ENCODE peak calls at places on chromosomes 13 and 19, in six cellular contexts. Y is dorsolateral prefrontal cortex; K is GM13976; J is neural progenitor cell; B is CD4-positive, alpha-beta T cell; D is brain microvascular endothelial cell. T is an unnamed sample.

GRCh38 chr13:48737689-48738088 is 84.0 kb downstream of the CYSLTR2 start:
- DNase-seq in Y (no peak), K (no peak), J (no peak), B (no peak), D (no peak), T (no peak)

GRCh38 chr19:45952691-45953505 is 20.8 kb downstream of the NOVA2 start:
- DNase-seq in Y (no peak), K (peak), J (peak), B (peak), D (peak), T (no peak)

GRCh38 chr19:51882518-51882917 is 5.2 kb downstream of the ZNF577 start:
- DNase-seq in Y (no peak), K (no peak), J (no peak), B (no peak), D (no peak), T (no peak)

GRCh38 chr19:55251296-55252081 is 7.3 kb downstream of the PPP6R1 start:
- DNase-seq in Y (no peak), K (peak), J (no peak), B (peak), D (peak), T (peak)

GRCh38 chr19:58304748-58305064 is 471 bp upstream of the ERVK3-1 start:
- DNase-seq in Y (no peak), K (no peak), J (peak), B (no peak), D (no peak), T (no peak)

GRCh38 chr19:5964816-5965565 is 12.9 kb downstream of the RANBP3 start:
- DNase-seq in Y (no peak), K (no peak), J (no peak), B (no peak), D (no peak), T (no peak)

GRCh38 chr13:113853518-113854237 is 10.2 kb downstream of the GAS6 start:
- DNase-seq in Y (no peak), K (no peak), J (no peak), B (no peak), D (no peak), T (no peak)

GRCh38 chr13:84137292-84137691 is 255.0 kb upstream of the SLITRK1 start:
- DNase-seq in Y (no peak), K (no peak), J (no peak), B (peak), D (peak), T (no peak)

GRCh38 chr13:51827254-51827653 is 17.7 kb downstream of the TMEM272 start:
- DNase-seq in Y (no peak), K (no peak), J (no peak), B (no peak), D (no peak), T (no peak)

GRCh38 chr19:50414850-50415660 is 3.7 kb upstream of the SPIB start:
- DNase-seq in Y (peak), K (peak), J (peak), B (peak), D (peak), T (peak)

GRCh38 chr13:48858122-48858521 is 117.6 kb upstream of the FNDC3A start:
- DNase-seq in Y (no peak), K (no peak), J (no peak), B (no peak), D (no peak), T (no peak)

GRCh38 chr19:16403151-16403977 is 68.4 kb downstream of the EPS15L1 start:
- DNase-seq in Y (no peak), K (no peak), J (no peak), B (no peak), D (no peak), T (no peak)

GRCh38 chr19:47699360-47699917 is 13.8 kb upstream of the EHD2 start:
- DNase-seq in Y (peak), K (peak), J (peak), B (peak), D (no peak), T (peak)

GRCh38 chr19:35267818-35268545 is 780 bp upstream of the USF2 start:
- DNase-seq in Y (peak), K (peak), J (peak), B (peak), D (peak), T (peak)

GRCh38 chr19:12095111-12095790 is 30.7 kb downstream of the ZNF844 start:
- DNase-seq in Y (no peak), K (no peak), J (no peak), B (no peak), D (no peak), T (no peak)

GRCh38 chr19:2556221-2557092 is 80.5 kb downstream of the GADD45B start:
- DNase-seq in Y (no peak), K (no peak), J (no peak), B (no peak), D (no peak), T (no peak)

GRCh38 chr19:39409207-39409885 is 2.7 kb downstream of the ZFP36 start:
- DNase-seq in Y (peak), K (peak), J (no peak), B (peak), D (no peak), T (peak)

GRCh38 chr19:3360494-3361383 is 5.6 kb upstream of the NFIC start:
- DNase-seq in Y (peak), K (peak), J (peak), B (peak), D (no peak), T (peak)

GRCh38 chr13:65943711-65944110 is 1286.4 kb downstream of the PCDH9 start:
- DNase-seq in Y (no peak), K (no peak), J (no peak), B (no peak), D (no peak), T (no peak)

GRCh38 chr19:13117772-13118423 is at the start of gene NACC1:
- DNase-seq in Y (peak), K (peak), J (peak), B (peak), D (peak), T (peak)

GRCh38 chr13:114212096-114212495 is 22.6 kb upstream of the CDC16 start:
- DNase-seq in Y (no peak), K (no peak), J (no peak), B (no peak), D (peak), T (no peak)

GRCh38 chr19:10831980-10832658 is 3.9 kb downstream of the TMED1 start:
- DNase-seq in Y (no peak), K (no peak), J (no peak), B (no peak), D (no peak), T (no peak)

GRCh38 chr13:113117335-113117872 is 5.2 kb upstream of the F10 start:
- DNase-seq in Y (no peak), K (no peak), J (no peak), B (no peak), D (no peak), T (peak)

GRCh38 chr19:18155095-18156087 is 2.4 kb downstream of the PIK3R2 start:
- DNase-seq in Y (no peak), K (no peak), J (no peak), B (no peak), D (no peak), T (no peak)

GRCh38 chr19:1243768-1244692 is 2.5 kb downstream of the ATP5F1D start:
- DNase-seq in Y (peak), K (peak), J (peak), B (peak), D (peak), T (peak)

GRCh38 chr19:3712663-3713531 is 4.7 kb downstream of the TJP3 start:
- DNase-seq in Y (no peak), K (no peak), J (no peak), B (no peak), D (no peak), T (no peak)

GRCh38 chr13:79328510-79328909 is 77.5 kb downstream of the RBM26 start:
- DNase-seq in Y (no peak), K (no peak), J (no peak), B (no peak), D (no peak), T (no peak)

GRCh38 chr13:44819245-44819644 is 170.0 kb downstream of the NUFIP1 start:
- DNase-seq in Y (no peak), K (peak), J (no peak), B (no peak), D (peak), T (no peak)

GRCh38 chr13:110813646-110814624 is 100.4 kb downstream of the ING1 start:
- DNase-seq in Y (no peak), K (no peak), J (no peak), B (no peak), D (no peak), T (no peak)
- TF ChIP-seq CTCF in Y (no peak), K (no peak), J (peak), B (no peak), D (peak), T (no peak)

GRCh38 chr13:110524484-110525254 is 36.9 kb downstream of the RAB20 start:
- DNase-seq in Y (peak), K (no peak), J (no peak), B (no peak), D (no peak), T (no peak)
- TF ChIP-seq CTCF in Y (no peak), K (no peak), J (no peak), B (no peak), D (no peak), T (no peak)

GRCh38 chr13:100176781-100177389 is 88.0 kb downstream of the PCCA start:
- DNase-seq in Y (no peak), K (no peak), J (peak), B (no peak), D (peak), T (no peak)

GRCh38 chr13:100175803-100176182 is 86.9 kb downstream of the PCCA start:
- DNase-seq in Y (no peak), K (no peak), J (no peak), B (no peak), D (no peak), T (no peak)

GRCh38 chr13:100175078-100175802 is 86.3 kb downstream of the PCCA start:
- DNase-seq in Y (no peak), K (no peak), J (peak), B (no peak), D (no peak), T (no peak)

GRCh38 chr13:100173203-100173602 is 84.3 kb downstream of the PCCA start:
- DNase-seq in Y (no peak), K (no peak), J (no peak), B (no peak), D (no peak), T (no peak)
- TF ChIP-seq CTCF in Y (no peak), K (no peak), J (no peak), B (no peak), D (no peak), T (no peak)

GRCh38 chr13:102892504-102892903 is 46.7 kb downstream of the ERCC5 start:
- DNase-seq in Y (no peak), K (no peak), J (no peak), B (no peak), D (no peak), T (no peak)
- TF ChIP-seq CTCF in Y (no peak), K (no peak), J (no peak), B (no peak), D (no peak), T (no peak)